ENCODE peak calls at places on chromosomes 16 and 17, in five cellular contexts. One of them, this sample, is unnamed.

GRCh38 chr17:79923974-79924638 is 84.9 kb upstream of the CBX4 start:
- DNase-seq in HCT116: peak; percentile 52
- DNase-seq in CD8-positive, alpha-beta T cell: peak; percentile 30
- DNase-seq in cardiac muscle cell: peak; percentile 83
- DNase-seq in tibial artery: no peak
- DNase-seq in this sample: no peak

GRCh38 chr17:8397636-8398035 is at the start of gene RNF222:
- DNase-seq in HCT116: no peak
- DNase-seq in CD8-positive, alpha-beta T cell: no peak
- DNase-seq in cardiac muscle cell: no peak
- DNase-seq in tibial artery: peak; percentile 32
- DNase-seq in this sample: no peak

GRCh38 chr17:55883112-55883511 is 132.3 kb downstream of the PCTP start:
- DNase-seq in HCT116: no peak
- DNase-seq in CD8-positive, alpha-beta T cell: no peak
- DNase-seq in cardiac muscle cell: peak; percentile 11
- DNase-seq in tibial artery: no peak
- DNase-seq in this sample: no peak

GRCh38 chr16:62041401-62041800 is 5.2 kb upstream of the CDH8 start:
- DNase-seq in HCT116: no peak
- DNase-seq in CD8-positive, alpha-beta T cell: no peak
- DNase-seq in cardiac muscle cell: peak; percentile 73
- DNase-seq in tibial artery: no peak
- DNase-seq in this sample: no peak

GRCh38 chr16:56203052-56203451 is 11.8 kb downstream of the GNAO1 start:
- DNase-seq in HCT116: peak; percentile 16
- DNase-seq in CD8-positive, alpha-beta T cell: peak; percentile 28
- DNase-seq in cardiac muscle cell: no peak
- DNase-seq in tibial artery: no peak
- DNase-seq in this sample: no peak

GRCh38 chr17:41061969-41062368 is 2.1 kb upstream of the KRTAP2-3 start:
- DNase-seq in HCT116: no peak
- DNase-seq in CD8-positive, alpha-beta T cell: no peak
- DNase-seq in cardiac muscle cell: no peak
- DNase-seq in tibial artery: no peak
- DNase-seq in this sample: no peak

GRCh38 chr16:53429221-53429943 is 4.9 kb upstream of the RBL2 start:
- DNase-seq in HCT116: no peak
- DNase-seq in CD8-positive, alpha-beta T cell: no peak
- DNase-seq in cardiac muscle cell: no peak
- DNase-seq in tibial artery: no peak
- DNase-seq in this sample: no peak

GRCh38 chr16:626174-626765 is 4.5 kb upstream of the WFIKKN1 start:
- DNase-seq in HCT116: no peak
- DNase-seq in CD8-positive, alpha-beta T cell: no peak
- DNase-seq in cardiac muscle cell: no peak
- DNase-seq in tibial artery: no peak
- DNase-seq in this sample: no peak

GRCh38 chr17:27540300-27541105 is 84.3 kb downstream of the KSR1 start:
- DNase-seq in HCT116: no peak
- DNase-seq in CD8-positive, alpha-beta T cell: no peak
- DNase-seq in cardiac muscle cell: no peak
- DNase-seq in tibial artery: peak; percentile 97
- DNase-seq in this sample: peak; percentile 94

GRCh38 chr17:521561-522325 is 169.1 kb upstream of the RPH3AL start:
- DNase-seq in HCT116: no peak
- DNase-seq in CD8-positive, alpha-beta T cell: no peak
- DNase-seq in cardiac muscle cell: no peak
- DNase-seq in tibial artery: no peak
- DNase-seq in this sample: no peak

GRCh38 chr17:19785854-19786253 is 37.8 kb upstream of the ALDH3A1 start:
- DNase-seq in HCT116: no peak
- DNase-seq in CD8-positive, alpha-beta T cell: no peak
- DNase-seq in cardiac muscle cell: no peak
- DNase-seq in tibial artery: no peak
- DNase-seq in this sample: no peak

DNA sequence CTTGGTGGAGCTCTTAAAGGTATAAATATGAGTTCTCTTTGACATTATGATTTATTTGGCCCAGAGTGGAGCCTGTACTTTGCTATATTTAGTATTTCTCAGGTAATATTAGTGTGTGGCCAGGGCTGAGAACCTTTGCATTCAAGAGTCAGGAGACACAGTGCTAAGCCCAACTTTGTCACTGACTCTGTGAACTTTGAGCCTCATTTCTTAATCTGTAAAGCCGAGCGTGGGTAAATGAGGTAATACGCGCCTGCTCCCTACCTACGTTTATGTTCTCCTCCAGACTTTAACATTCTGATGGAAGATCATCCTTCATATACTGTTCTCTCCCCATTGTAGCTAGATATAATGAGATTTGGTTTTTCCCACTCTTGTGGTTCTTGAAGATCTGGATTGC is 10.5 kb downstream of the AP2B1 start:
- DNase-seq in HCT116: no peak
- DNase-seq in CD8-positive, alpha-beta T cell: no peak
- DNase-seq in cardiac muscle cell: no peak
- DNase-seq in tibial artery: no peak
- DNase-seq in this sample: no peak
- H3K4me1 ChIP-seq in HCT116: no peaks in the 10 kb centered on the region
- H3K4me1 ChIP-seq in CD8-positive, alpha-beta T cell: no peaks in the 10 kb centered on the region
- H3K4me1 ChIP-seq in cardiac muscle cell: no peaks in the 10 kb centered on the region
- H3K4me1 ChIP-seq in tibial artery: no peaks in the 10 kb centered on the region
- H3K4me1 ChIP-seq in this sample: no peaks in the 10 kb centered on the region

GRCh38 chr16:27638833-27639587 is 89.1 kb downstream of the KATNIP start:
- DNase-seq in HCT116: no peak
- DNase-seq in CD8-positive, alpha-beta T cell: no peak
- DNase-seq in cardiac muscle cell: no peak
- DNase-seq in tibial artery: no peak
- DNase-seq in this sample: no peak
- TF ChIP-seq CTCF in HCT116: no peak
- TF ChIP-seq CTCF in CD8-positive, alpha-beta T cell: no peak
- TF ChIP-seq CTCF in cardiac muscle cell: no peak
- TF ChIP-seq CTCF in tibial artery: no peak
- TF ChIP-seq CTCF in this sample: no peak

DNA sequence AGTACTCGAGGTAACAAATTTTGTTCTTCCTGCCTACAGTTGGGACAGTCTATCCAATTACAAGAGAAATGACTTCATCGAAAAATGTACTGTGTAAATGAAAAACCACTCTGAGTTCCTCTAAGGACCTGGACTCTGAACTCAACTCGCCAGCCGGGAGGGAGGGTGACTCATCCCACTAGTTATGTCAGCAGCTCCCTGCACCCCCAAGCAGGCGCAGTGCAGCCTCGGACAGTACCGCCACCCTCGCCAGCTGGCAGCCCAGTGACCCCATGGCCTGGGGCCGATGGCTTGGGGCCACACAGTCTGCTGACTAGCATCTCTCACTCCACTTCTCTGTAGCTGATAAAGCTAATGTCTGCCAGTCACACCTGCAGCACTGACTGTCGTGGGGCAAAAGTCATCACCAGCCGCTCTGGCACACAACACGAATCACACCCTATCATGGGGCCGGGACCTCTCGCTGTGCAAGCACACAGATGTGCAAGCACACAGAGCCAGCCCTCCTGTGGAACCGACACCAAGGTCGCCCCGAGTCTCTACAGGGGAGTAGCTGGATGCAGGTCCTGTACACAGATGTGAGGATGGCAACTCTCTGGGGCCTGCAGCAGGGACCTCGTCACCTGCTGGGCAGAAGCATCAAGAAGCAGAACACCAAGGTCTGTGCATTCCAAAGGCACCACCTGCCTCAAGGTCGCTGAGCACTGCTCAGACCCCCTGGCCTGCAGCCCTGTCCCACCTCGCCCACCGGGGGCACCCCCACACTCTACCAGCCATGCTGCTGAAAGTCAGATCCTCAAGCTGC is 5.7 kb downstream of the CSNK1D start:
- DNase-seq in HCT116: no peak
- DNase-seq in CD8-positive, alpha-beta T cell: peak; percentile 62
- DNase-seq in cardiac muscle cell: no peak
- DNase-seq in tibial artery: peak; percentile 98
- DNase-seq in this sample: peak; percentile 95
- H3K4me1 ChIP-seq in HCT116: peaks cover 54% of the 10 kb centered on the region
- H3K4me1 ChIP-seq in CD8-positive, alpha-beta T cell: peaks cover 58% of the 10 kb centered on the region
- H3K4me1 ChIP-seq in cardiac muscle cell: peaks cover 48% of the 10 kb centered on the region
- H3K4me1 ChIP-seq in tibial artery: peaks cover 4% of the 10 kb centered on the region
- H3K4me1 ChIP-seq in this sample: peaks cover 75% of the 10 kb centered on the region

DNA sequence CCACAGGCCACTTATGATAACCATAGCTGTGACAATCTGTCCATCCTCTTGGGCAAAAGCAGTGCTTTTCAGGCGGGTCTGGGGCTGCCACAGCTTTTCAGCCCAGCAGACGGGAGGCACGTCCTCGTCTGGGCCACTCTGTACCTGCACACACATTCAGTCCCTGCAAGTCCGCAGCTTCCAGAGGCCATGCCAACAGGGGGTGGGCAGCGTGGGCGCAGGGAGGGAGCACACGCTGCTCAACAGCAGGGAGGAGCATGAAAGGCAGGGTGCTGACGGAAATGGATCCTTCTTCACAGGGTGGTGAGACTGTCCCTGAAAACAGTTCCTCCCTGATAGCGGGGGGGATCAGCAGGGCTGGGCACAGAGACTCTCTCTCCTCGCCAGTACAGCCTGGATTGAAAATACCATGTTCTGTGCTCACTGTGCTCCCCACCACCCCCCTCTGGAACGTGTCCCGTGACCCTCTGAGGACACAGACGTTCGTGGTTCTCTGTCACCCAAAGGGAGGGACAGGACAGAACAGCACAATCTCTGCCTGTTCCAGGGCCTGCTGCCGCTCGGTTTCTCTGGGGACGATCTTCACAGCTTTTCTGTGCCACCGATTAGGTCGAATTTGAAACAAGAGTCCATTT is 41.7 kb downstream of the PEMT start:
- DNase-seq in HCT116: no peak
- DNase-seq in CD8-positive, alpha-beta T cell: no peak
- DNase-seq in cardiac muscle cell: no peak
- DNase-seq in tibial artery: no peak
- DNase-seq in this sample: no peak
- TF ChIP-seq CTCF in HCT116: no peak
- TF ChIP-seq CTCF in CD8-positive, alpha-beta T cell: no peak
- TF ChIP-seq CTCF in cardiac muscle cell: no peak
- TF ChIP-seq CTCF in tibial artery: no peak
- TF ChIP-seq CTCF in this sample: no peak

DNA sequence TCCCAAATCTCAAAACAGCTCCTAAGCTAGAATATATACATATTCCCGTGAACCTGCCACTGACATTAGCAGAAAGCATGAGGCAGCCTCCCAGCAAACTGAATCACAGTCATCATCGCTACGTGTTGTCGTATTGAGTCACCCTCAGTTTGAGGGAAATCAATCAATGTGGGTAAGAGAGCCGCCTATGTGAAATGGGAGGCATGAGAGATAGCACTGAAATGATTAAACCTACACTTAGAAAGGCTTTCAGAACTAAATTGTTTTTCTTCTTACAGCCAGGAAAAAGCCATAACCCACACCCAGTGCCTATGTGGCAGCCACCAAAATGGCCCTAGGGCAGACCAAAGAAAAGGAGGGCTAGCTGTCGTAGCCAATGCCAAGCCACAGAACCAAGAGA is 90.5 kb downstream of the ADAMTS18 start:
- DNase-seq in HCT116: no peak
- DNase-seq in CD8-positive, alpha-beta T cell: no peak
- DNase-seq in cardiac muscle cell: no peak
- DNase-seq in tibial artery: no peak
- DNase-seq in this sample: no peak
- H3K4me1 ChIP-seq in HCT116: no peaks in the 10 kb centered on the region
- H3K4me1 ChIP-seq in CD8-positive, alpha-beta T cell: no peaks in the 10 kb centered on the region
- H3K4me1 ChIP-seq in cardiac muscle cell: no peaks in the 10 kb centered on the region
- H3K4me1 ChIP-seq in tibial artery: no peaks in the 10 kb centered on the region
- H3K4me1 ChIP-seq in this sample: no peaks in the 10 kb centered on the region

GRCh38 chr17:68511254-68511670 is 968 bp upstream of the PRKAR1A start:
- DNase-seq in HCT116: no peak
- DNase-seq in CD8-positive, alpha-beta T cell: no peak
- DNase-seq in cardiac muscle cell: no peak
- DNase-seq in tibial artery: no peak
- DNase-seq in this sample: no peak
- TF ChIP-seq CTCF in HCT116: no peak
- TF ChIP-seq CTCF in CD8-positive, alpha-beta T cell: no peak
- TF ChIP-seq CTCF in cardiac muscle cell: no peak
- TF ChIP-seq CTCF in tibial artery: no peak
- TF ChIP-seq CTCF in this sample: no peak

GRCh38 chr17:66349549-66350245 is 47.3 kb downstream of the PRKCA start:
- DNase-seq in HCT116: no peak
- DNase-seq in CD8-positive, alpha-beta T cell: no peak
- DNase-seq in cardiac muscle cell: no peak
- DNase-seq in tibial artery: no peak
- DNase-seq in this sample: no peak

GRCh38 chr17:66348605-66349165 is 46.3 kb downstream of the PRKCA start:
- DNase-seq in HCT116: peak; percentile 22
- DNase-seq in CD8-positive, alpha-beta T cell: no peak
- DNase-seq in cardiac muscle cell: peak; percentile 53
- DNase-seq in tibial artery: no peak
- DNase-seq in this sample: no peak

GRCh38 chr17:66353937-66354401 is 51.6 kb downstream of the PRKCA start:
- DNase-seq in HCT116: no peak
- DNase-seq in CD8-positive, alpha-beta T cell: no peak
- DNase-seq in cardiac muscle cell: no peak
- DNase-seq in tibial artery: no peak
- DNase-seq in this sample: no peak

GRCh38 chr17:66351701-66352100 is 49.3 kb downstream of the PRKCA start:
- DNase-seq in HCT116: no peak
- DNase-seq in CD8-positive, alpha-beta T cell: no peak
- DNase-seq in cardiac muscle cell: no peak
- DNase-seq in tibial artery: no peak
- DNase-seq in this sample: no peak

DNA sequence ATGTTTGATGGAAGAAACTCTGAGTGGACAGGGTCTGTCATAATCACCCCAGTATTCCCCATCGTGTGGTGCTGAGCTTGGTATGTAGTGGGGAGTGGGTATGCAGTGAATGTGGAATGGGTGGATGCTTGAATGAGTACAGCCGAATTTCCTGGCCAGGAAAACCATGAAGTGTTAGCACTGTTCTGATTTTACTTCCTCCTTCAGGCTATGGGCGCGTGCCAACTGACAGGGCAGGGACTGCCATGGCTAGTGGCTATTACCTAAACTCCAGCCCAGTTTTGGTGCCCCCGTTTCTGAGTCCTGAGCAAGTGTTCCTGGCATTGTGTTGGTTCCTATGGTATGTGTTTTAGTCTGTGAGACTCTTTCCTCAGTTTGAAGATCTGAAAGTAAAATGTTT is 48.6 kb downstream of the PRKCA start:
- DNase-seq in HCT116: no peak
- DNase-seq in CD8-positive, alpha-beta T cell: no peak
- DNase-seq in cardiac muscle cell: no peak
- DNase-seq in tibial artery: no peak
- DNase-seq in this sample: peak; percentile 87
- H3K4me1 ChIP-seq in HCT116: peaks cover 37% of the 10 kb centered on the region
- H3K4me1 ChIP-seq in CD8-positive, alpha-beta T cell: peaks cover 46% of the 10 kb centered on the region
- H3K4me1 ChIP-seq in cardiac muscle cell: peaks cover 20% of the 10 kb centered on the region
- H3K4me1 ChIP-seq in tibial artery: no peaks in the 10 kb centered on the region
- H3K4me1 ChIP-seq in this sample: peaks cover 24% of the 10 kb centered on the region

GRCh38 chr17:48878920-48879898 is 13.4 kb upstream of the ATP5MC1 start:
- DNase-seq in HCT116: peak; percentile 82
- DNase-seq in CD8-positive, alpha-beta T cell: peak; percentile 56
- DNase-seq in cardiac muscle cell: peak; percentile 79
- DNase-seq in tibial artery: no peak
- DNase-seq in this sample: no peak
- TF ChIP-seq CTCF in HCT116: peak; percentile 100
- TF ChIP-seq CTCF in CD8-positive, alpha-beta T cell: peak; percentile 99
- TF ChIP-seq CTCF in cardiac muscle cell: peak; percentile 96
- TF ChIP-seq CTCF in tibial artery: peak; percentile 96
- TF ChIP-seq CTCF in this sample: peak; percentile 96

GRCh38 chr17:57539528-57540301 is 205.4 kb downstream of the CCDC182 start:
- DNase-seq in HCT116: no peak
- DNase-seq in CD8-positive, alpha-beta T cell: no peak
- DNase-seq in cardiac muscle cell: no peak
- DNase-seq in tibial artery: no peak
- DNase-seq in this sample: no peak
- H3K4me1 ChIP-seq in HCT116: peaks cover 22% of the 10 kb centered on the region
- H3K4me1 ChIP-seq in CD8-positive, alpha-beta T cell: peaks cover 7% of the 10 kb centered on the region
- H3K4me1 ChIP-seq in cardiac muscle cell: peaks cover 46% of the 10 kb centered on the region
- H3K4me1 ChIP-seq in tibial artery: no peaks in the 10 kb centered on the region
- H3K4me1 ChIP-seq in this sample: no peaks in the 10 kb centered on the region

This sample was measured in upper lobe of right lung.